ENCODE peak calls at places on chromosome 12, in four cellular contexts. B, R, Y and C are unnamed samples. For H3K36me3, the result is how much of the 10 kb centered on the place peaks cover.

GRCh38 chr12:91367234-91367849 is 184.7 kb upstream of the DCN start:
- DNase-seq in B (no peak), R (no peak), Y (no peak), C (no peak)

GRCh38 chr12:22635812-22636211 is 10.8 kb downstream of the ETNK1 start:
- DNase-seq in B (no peak), R (no peak), Y (no peak), C (no peak)

GRCh38 chr12:108352591-108352990 is 13.5 kb upstream of the CMKLR1 start:
- DNase-seq in B (no peak), R (no peak), Y (no peak), C (no peak)

GRCh38 chr12:18158774-18159557 is 69.0 kb upstream of the RERGL start:
- DNase-seq in B (peak), R (peak), Y (no peak), C (no peak)

GRCh38 chr12:102539651-102540553 is 59.5 kb upstream of the IGF1 start:
- DNase-seq in B (no peak), R (peak), Y (no peak), C (no peak)

GRCh38 chr12:62712561-62712960 is 222.4 kb downstream of the PPM1H start:
- DNase-seq in B (no peak), R (no peak), Y (no peak), C (no peak)

GRCh38 chr12:124369055-124369900 is 74.4 kb downstream of the RFLNA start:
- DNase-seq in B (peak), R (no peak), Y (peak), C (peak)

GRCh38 chr12:113819495-113819894 is 146.6 kb downstream of the RBM19 start:
- DNase-seq in B (no peak), R (peak), Y (no peak), C (no peak)

GRCh38 chr12:57983150-57983857 is 41.9 kb downstream of the ATP23 start:
- DNase-seq in B (peak), R (peak), Y (no peak), C (no peak)

GRCh38 chr12:111673503-111673902 is 12.3 kb downstream of the BRAP start:
- DNase-seq in B (no peak), R (no peak), Y (no peak), C (no peak)

GRCh38 chr12:93091851-93092558 is 162.9 kb upstream of the EEA1 start:
- DNase-seq in B (no peak), R (no peak), Y (no peak), C (no peak)

GRCh38 chr12:6941786-6942185 is 1.8 kb upstream of the RNU7-1 start:
- DNase-seq in B (no peak), R (no peak), Y (no peak), C (peak)

DNA sequence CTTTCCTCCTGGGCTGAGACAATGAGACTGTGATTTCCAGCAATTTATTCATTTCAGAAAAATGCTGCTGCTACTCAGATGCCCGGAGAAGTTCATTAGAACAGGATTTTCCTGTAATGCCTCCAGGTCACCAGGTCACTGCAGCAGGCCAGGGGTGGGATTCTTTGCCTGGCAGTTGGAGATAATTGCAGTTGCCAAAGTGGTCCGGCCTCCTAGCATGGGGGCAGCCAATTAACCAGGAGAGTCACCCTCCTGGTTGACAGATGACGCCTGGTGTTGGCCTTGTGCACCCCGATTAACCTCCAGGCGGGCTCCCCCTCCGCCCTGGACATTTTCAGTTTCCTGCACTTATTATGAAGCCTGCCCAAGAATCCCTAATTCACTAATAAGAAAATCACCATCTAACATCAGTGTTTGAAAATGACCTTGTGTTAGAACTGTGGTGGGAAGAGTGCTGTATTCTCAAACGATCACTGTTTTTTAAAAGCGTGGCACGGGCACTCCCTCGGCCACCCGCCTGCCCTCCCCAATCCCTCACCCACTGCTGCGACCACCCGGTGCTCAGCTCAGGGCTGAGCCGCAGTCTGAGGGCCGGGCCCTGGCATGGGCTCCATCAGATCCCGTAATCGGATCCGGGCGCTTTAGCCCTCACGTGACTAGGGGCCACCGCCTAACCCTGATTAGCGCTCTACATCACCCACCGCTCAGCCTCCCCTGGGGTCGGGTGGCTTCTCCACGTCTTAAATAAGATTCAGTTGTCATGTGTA is 12.9 kb downstream of the RIMBP2 start:
- DNase-seq in B (no peak), R (peak), Y (no peak), C (peak)
- H3K27ac ChIP-seq in B (no peak), R (no peak), Y (no peak), C (no peak)

DNA sequence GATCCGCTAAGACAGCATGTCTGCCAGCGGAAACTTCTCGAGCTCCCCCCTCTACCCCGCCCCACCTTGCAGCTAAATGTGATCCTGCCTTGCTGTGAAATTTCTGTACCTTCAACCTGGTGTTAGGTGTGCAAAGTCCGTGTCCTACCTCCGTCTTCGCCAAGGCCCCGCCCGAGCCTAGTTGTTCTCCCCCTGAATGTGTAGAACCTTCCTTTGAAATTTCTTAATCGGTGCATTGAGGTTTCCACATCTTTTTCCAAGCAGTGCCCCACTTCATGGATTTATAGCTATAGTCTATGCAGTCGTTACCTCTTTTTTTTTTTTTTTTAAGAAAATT is 1.0 kb upstream of the HOTAIR start:
- DNase-seq in B (no peak), R (no peak), Y (no peak), C (no peak)
- H3K4me3 ChIP-seq in B (no peak), R (no peak), Y (no peak), C (no peak)

GRCh38 chr12:15794196-15794595 is 5.0 kb upstream of the EPS8 start:
- DNase-seq in B (no peak), R (peak), Y (no peak), C (no peak)
- H3K36me3 ChIP-seq in B (under half), R (under half), Y (under half), C (under half)

GRCh38 chr12:14693116-14693515 is 3.3 kb downstream of the GUCY2C start:
- DNase-seq in B (no peak), R (no peak), Y (no peak), C (no peak)

GRCh38 chr12:14696265-14696741 is at the start of gene GUCY2C:
- DNase-seq in B (no peak), R (no peak), Y (no peak), C (no peak)

GRCh38 chr12:14698555-14698954 is 2.2 kb upstream of the GUCY2C start:
- DNase-seq in B (no peak), R (no peak), Y (no peak), C (no peak)

GRCh38 chr12:14694145-14694544 is 2.3 kb downstream of the GUCY2C start:
- DNase-seq in B (no peak), R (no peak), Y (no peak), C (no peak)

GRCh38 chr12:14695685-14696084 is 714 bp downstream of the GUCY2C start:
- DNase-seq in B (no peak), R (no peak), Y (no peak), C (no peak)
- H3K27ac ChIP-seq in B (no peak), R (no peak), Y (no peak), C (no peak)

GRCh38 chr12:96213869-96214268 is 19.7 kb downstream of the ELK3 start:
- DNase-seq in B (no peak), R (no peak), Y (no peak), C (no peak)

GRCh38 chr12:96215933-96216273 is 21.7 kb downstream of the ELK3 start:
- DNase-seq in B (no peak), R (peak), Y (no peak), C (no peak)

GRCh38 chr12:96211989-96212388 is 17.8 kb downstream of the ELK3 start:
- DNase-seq in B (no peak), R (no peak), Y (no peak), C (no peak)

GRCh38 chr12:96210376-96211055 is 16.3 kb downstream of the ELK3 start:
- DNase-seq in B (no peak), R (no peak), Y (no peak), C (no peak)

GRCh38 chr12:96212456-96213375 is 18.5 kb downstream of the ELK3 start:
- DNase-seq in B (no peak), R (no peak), Y (no peak), C (no peak)
- H3K4me3 ChIP-seq in B (no peak), R (no peak), Y (no peak), C (no peak)

GRCh38 chr12:49030119-49030518 is 11.5 kb upstream of the PRKAG1 start:
- DNase-seq in B (peak), R (no peak), Y (no peak), C (no peak)
- H3K36me3 ChIP-seq in B (half or more), R (under half), Y (under half), C (half or more)